ENCODE peak calls at places on chromosomes 2 and 18, in seven cellular contexts. One of them, this sample, is unnamed.

GRCh38 chr2:48049371-48049770 is 143.1 kb upstream of the FBXO11 start:
- DNase-seq in ascending aorta: no peak
- DNase-seq in HepG2: no peak
- DNase-seq in dorsolateral prefrontal cortex: no peak
- DNase-seq in mesendoderm: no peak
- DNase-seq in adrenal gland: no peak
- DNase-seq in GM23248: no peak
- DNase-seq in this sample: no peak

GRCh38 chr18:27871731-27872130 is 305.2 kb downstream of the CDH2 start:
- DNase-seq in ascending aorta: no peak
- DNase-seq in HepG2: no peak
- DNase-seq in dorsolateral prefrontal cortex: no peak
- DNase-seq in mesendoderm: no peak
- DNase-seq in adrenal gland: no peak
- DNase-seq in GM23248: no peak
- DNase-seq in this sample: no peak

GRCh38 chr18:13793819-13794218 is 30.1 kb upstream of the MC5R start:
- DNase-seq in ascending aorta: no peak
- DNase-seq in HepG2: no peak
- DNase-seq in dorsolateral prefrontal cortex: no peak
- DNase-seq in mesendoderm: peak; percentile 29
- DNase-seq in adrenal gland: no peak
- DNase-seq in GM23248: no peak
- DNase-seq in this sample: peak; percentile 61

GRCh38 chr18:39489426-39489825 is 1923.8 kb upstream of the CELF4 start:
- DNase-seq in ascending aorta: no peak
- DNase-seq in HepG2: no peak
- DNase-seq in dorsolateral prefrontal cortex: no peak
- DNase-seq in mesendoderm: no peak
- DNase-seq in adrenal gland: no peak
- DNase-seq in GM23248: peak; percentile 2
- DNase-seq in this sample: no peak

GRCh38 chr2:71506754-71507153 is 53.4 kb downstream of the DYSF start:
- DNase-seq in ascending aorta: no peak
- DNase-seq in HepG2: no peak
- DNase-seq in dorsolateral prefrontal cortex: no peak
- DNase-seq in mesendoderm: no peak
- DNase-seq in adrenal gland: no peak
- DNase-seq in GM23248: no peak
- DNase-seq in this sample: no peak

GRCh38 chr18:75393721-75394120 is 33.8 kb downstream of the SMIM21 start:
- DNase-seq in ascending aorta: no peak
- DNase-seq in HepG2: no peak
- DNase-seq in dorsolateral prefrontal cortex: no peak
- DNase-seq in mesendoderm: no peak
- DNase-seq in adrenal gland: no peak
- DNase-seq in GM23248: no peak
- DNase-seq in this sample: no peak

GRCh38 chr2:143685439-143686078 is 556.3 kb downstream of the ARHGAP15 start:
- DNase-seq in ascending aorta: no peak
- DNase-seq in HepG2: no peak
- DNase-seq in dorsolateral prefrontal cortex: no peak
- DNase-seq in mesendoderm: no peak
- DNase-seq in adrenal gland: no peak
- DNase-seq in GM23248: no peak
- DNase-seq in this sample: no peak

GRCh38 chr18:44325903-44326650 is 354.6 kb upstream of the SETBP1 start:
- DNase-seq in ascending aorta: no peak
- DNase-seq in HepG2: no peak
- DNase-seq in dorsolateral prefrontal cortex: no peak
- DNase-seq in mesendoderm: peak; percentile 75
- DNase-seq in adrenal gland: peak; percentile 80
- DNase-seq in GM23248: peak; percentile 73
- DNase-seq in this sample: peak; percentile 90

GRCh38 chr2:191950132-191950885 is 103.4 kb upstream of the CAVIN2 start:
- DNase-seq in ascending aorta: no peak
- DNase-seq in HepG2: peak; percentile 6
- DNase-seq in dorsolateral prefrontal cortex: no peak
- DNase-seq in mesendoderm: peak; percentile 37
- DNase-seq in adrenal gland: no peak
- DNase-seq in GM23248: peak; percentile 77
- DNase-seq in this sample: no peak

GRCh38 chr2:241139531-241140444 is 9.5 kb downstream of the PASK start:
- DNase-seq in ascending aorta: no peak
- DNase-seq in HepG2: no peak
- DNase-seq in dorsolateral prefrontal cortex: no peak
- DNase-seq in mesendoderm: no peak
- DNase-seq in adrenal gland: no peak
- DNase-seq in GM23248: no peak
- DNase-seq in this sample: no peak

GRCh38 chr18:68549257-68549871 is 165.5 kb downstream of the TMX3 start:
- DNase-seq in ascending aorta: no peak
- DNase-seq in HepG2: no peak
- DNase-seq in dorsolateral prefrontal cortex: no peak
- DNase-seq in mesendoderm: no peak
- DNase-seq in adrenal gland: no peak
- DNase-seq in GM23248: peak; percentile 14
- DNase-seq in this sample: no peak

GRCh38 chr2:101818531-101819451 is 121.3 kb downstream of the MAP4K4 start:
- DNase-seq in ascending aorta: no peak
- DNase-seq in HepG2: peak; percentile 84
- DNase-seq in dorsolateral prefrontal cortex: peak; percentile 38
- DNase-seq in mesendoderm: no peak
- DNase-seq in adrenal gland: no peak
- DNase-seq in GM23248: peak; percentile 61
- DNase-seq in this sample: no peak

GRCh38 chr2:217842038-217842437 is 160.8 kb downstream of the TNS1 start:
- DNase-seq in ascending aorta: no peak
- DNase-seq in HepG2: no peak
- DNase-seq in dorsolateral prefrontal cortex: no peak
- DNase-seq in mesendoderm: no peak
- DNase-seq in adrenal gland: no peak
- DNase-seq in GM23248: no peak
- DNase-seq in this sample: no peak

GRCh38 chr2:72920317-72921087 is 3.2 kb downstream of the EMX1 start:
- DNase-seq in ascending aorta: no peak
- DNase-seq in HepG2: no peak
- DNase-seq in dorsolateral prefrontal cortex: peak; percentile 31
- DNase-seq in mesendoderm: peak; percentile 75
- DNase-seq in adrenal gland: no peak
- DNase-seq in GM23248: peak; percentile 57
- DNase-seq in this sample: peak; percentile 89

GRCh38 chr2:233974530-233975071 is 57.4 kb downstream of the TRPM8 start:
- DNase-seq in ascending aorta: no peak
- DNase-seq in HepG2: peak; percentile 76
- DNase-seq in dorsolateral prefrontal cortex: no peak
- DNase-seq in mesendoderm: peak; percentile 90
- DNase-seq in adrenal gland: peak; percentile 85
- DNase-seq in GM23248: peak; percentile 93
- DNase-seq in this sample: no peak

GRCh38 chr18:58097127-58097906 is 53.3 kb downstream of the NEDD4L start:
- DNase-seq in ascending aorta: no peak
- DNase-seq in HepG2: peak; percentile 41
- DNase-seq in dorsolateral prefrontal cortex: no peak
- DNase-seq in mesendoderm: peak; percentile 74
- DNase-seq in adrenal gland: no peak
- DNase-seq in GM23248: no peak
- DNase-seq in this sample: no peak

GRCh38 chr2:200408428-200409311 is 101.2 kb downstream of the KCTD18 start:
- DNase-seq in ascending aorta: no peak
- DNase-seq in HepG2: peak; percentile 52
- DNase-seq in dorsolateral prefrontal cortex: no peak
- DNase-seq in mesendoderm: no peak
- DNase-seq in adrenal gland: no peak
- DNase-seq in GM23248: peak; percentile 93
- DNase-seq in this sample: peak; percentile 59

GRCh38 chr2:197137826-197138480 is 172.6 kb downstream of the ANKRD44 start:
- DNase-seq in ascending aorta: no peak
- DNase-seq in HepG2: no peak
- DNase-seq in dorsolateral prefrontal cortex: no peak
- DNase-seq in mesendoderm: no peak
- DNase-seq in adrenal gland: no peak
- DNase-seq in GM23248: peak; percentile 11
- DNase-seq in this sample: no peak

GRCh38 chr2:61950571-61951315 is 45.3 kb downstream of the COMMD1 start:
- DNase-seq in ascending aorta: no peak
- DNase-seq in HepG2: peak; percentile 77
- DNase-seq in dorsolateral prefrontal cortex: no peak
- DNase-seq in mesendoderm: no peak
- DNase-seq in adrenal gland: no peak
- DNase-seq in GM23248: no peak
- DNase-seq in this sample: no peak

GRCh38 chr2:28729698-28730097 is 21.9 kb upstream of the PPP1CB start:
- DNase-seq in ascending aorta: no peak
- DNase-seq in HepG2: no peak
- DNase-seq in dorsolateral prefrontal cortex: no peak
- DNase-seq in mesendoderm: no peak
- DNase-seq in adrenal gland: no peak
- DNase-seq in GM23248: peak; percentile 62
- DNase-seq in this sample: no peak

GRCh38 chr18:73924316-73924715 is 223.3 kb downstream of the FBXO15 start:
- DNase-seq in ascending aorta: no peak
- DNase-seq in HepG2: no peak
- DNase-seq in dorsolateral prefrontal cortex: no peak
- DNase-seq in mesendoderm: no peak
- DNase-seq in adrenal gland: no peak
- DNase-seq in GM23248: peak; percentile 3
- DNase-seq in this sample: no peak

GRCh38 chr2:18788590-18788989 is 199.2 kb upstream of the NT5C1B start:
- DNase-seq in ascending aorta: no peak
- DNase-seq in HepG2: no peak
- DNase-seq in dorsolateral prefrontal cortex: no peak
- DNase-seq in mesendoderm: no peak
- DNase-seq in adrenal gland: peak; percentile 73
- DNase-seq in GM23248: no peak
- DNase-seq in this sample: no peak

DNA sequence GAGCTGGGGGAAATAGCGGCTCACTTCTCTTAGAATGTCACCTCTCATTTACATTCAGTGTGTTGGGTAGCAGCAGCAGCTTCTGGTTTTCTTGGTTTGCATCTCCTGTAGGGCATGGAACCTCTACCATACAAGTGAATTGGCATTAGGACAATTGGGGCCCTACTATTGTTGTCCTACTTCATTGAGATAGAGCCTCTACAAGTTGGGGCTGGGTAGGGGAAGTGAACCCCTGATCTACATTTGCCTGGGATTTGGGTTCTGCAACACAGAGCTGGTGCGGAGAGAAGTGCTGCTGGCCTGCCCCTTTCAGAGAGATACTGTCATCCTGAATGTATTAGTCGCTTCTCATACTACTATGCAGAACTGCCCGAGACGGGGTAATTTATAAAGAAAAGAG is 391.6 kb upstream of the HS6ST1 start:
- DNase-seq in ascending aorta: no peak
- DNase-seq in HepG2: no peak
- DNase-seq in dorsolateral prefrontal cortex: no peak
- DNase-seq in mesendoderm: no peak
- DNase-seq in adrenal gland: no peak
- DNase-seq in GM23248: no peak
- DNase-seq in this sample: no peak
- H3K27ac ChIP-seq in ascending aorta: no peak overlapping the region
- H3K27ac ChIP-seq in HepG2: no peak overlapping the region
- H3K27ac ChIP-seq in dorsolateral prefrontal cortex: no peak overlapping the region
- H3K27ac ChIP-seq in mesendoderm: no peak overlapping the region
- H3K27ac ChIP-seq in adrenal gland: no peak overlapping the region
- H3K27ac ChIP-seq in GM23248: no peak overlapping the region
- H3K27ac ChIP-seq in this sample: no peak overlapping the region

GRCh38 chr2:188984680-188985079 is 10.5 kb downstream of the COL3A1 start:
- DNase-seq in ascending aorta: peak; percentile 75
- DNase-seq in HepG2: no peak
- DNase-seq in dorsolateral prefrontal cortex: no peak
- DNase-seq in mesendoderm: no peak
- DNase-seq in adrenal gland: no peak
- DNase-seq in GM23248: peak; percentile 92
- DNase-seq in this sample: no peak

GRCh38 chr2:188979730-188980123 is 5.6 kb downstream of the COL3A1 start:
- DNase-seq in ascending aorta: no peak
- DNase-seq in HepG2: no peak
- DNase-seq in dorsolateral prefrontal cortex: no peak
- DNase-seq in mesendoderm: no peak
- DNase-seq in adrenal gland: no peak
- DNase-seq in GM23248: no peak
- DNase-seq in this sample: no peak

GRCh38 chr2:188984126-188984525 is 10.0 kb downstream of the COL3A1 start:
- DNase-seq in ascending aorta: no peak
- DNase-seq in HepG2: no peak
- DNase-seq in dorsolateral prefrontal cortex: no peak
- DNase-seq in mesendoderm: peak; percentile 18
- DNase-seq in adrenal gland: no peak
- DNase-seq in GM23248: peak; percentile 88
- DNase-seq in this sample: no peak

GRCh38 chr2:188986839-188987238 is 12.7 kb downstream of the COL3A1 start:
- DNase-seq in ascending aorta: no peak
- DNase-seq in HepG2: no peak
- DNase-seq in dorsolateral prefrontal cortex: no peak
- DNase-seq in mesendoderm: no peak
- DNase-seq in adrenal gland: no peak
- DNase-seq in GM23248: peak; percentile 72
- DNase-seq in this sample: no peak

GRCh38 chr2:188983427-188984101 is 9.4 kb downstream of the COL3A1 start:
- DNase-seq in ascending aorta: no peak
- DNase-seq in HepG2: peak; percentile 41
- DNase-seq in dorsolateral prefrontal cortex: no peak
- DNase-seq in mesendoderm: peak; percentile 41
- DNase-seq in adrenal gland: no peak
- DNase-seq in GM23248: peak; percentile 84
- DNase-seq in this sample: no peak
- H3K27ac ChIP-seq in ascending aorta: peak overlapping the region; percentile 83
- H3K27ac ChIP-seq in HepG2: no peak overlapping the region
- H3K27ac ChIP-seq in dorsolateral prefrontal cortex: no peak overlapping the region
- H3K27ac ChIP-seq in mesendoderm: no peak overlapping the region
- H3K27ac ChIP-seq in adrenal gland: peak overlapping the region; percentile 12
- H3K27ac ChIP-seq in GM23248: peak overlapping the region; percentile 89
- H3K27ac ChIP-seq in this sample: no peak overlapping the region

DNA sequence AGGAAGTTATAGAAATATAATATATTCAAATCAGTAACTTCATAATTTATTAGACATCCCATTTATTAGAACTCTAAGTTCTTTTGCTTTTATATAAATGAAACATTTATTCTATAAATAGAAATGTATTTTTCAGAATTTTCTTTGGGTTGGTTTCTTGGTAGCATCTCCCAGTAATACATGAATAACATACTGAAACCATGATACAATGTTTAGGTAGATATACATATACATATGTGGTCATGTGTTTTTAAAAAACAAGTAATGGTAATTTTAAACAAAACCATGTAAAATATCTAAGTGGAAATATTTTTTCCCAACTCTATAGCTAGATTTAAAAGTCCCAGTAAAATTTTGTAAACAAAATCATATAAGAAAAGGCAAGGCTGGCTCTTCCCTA is 36.9 kb downstream of the WIPF1 start:
- DNase-seq in ascending aorta: no peak
- DNase-seq in HepG2: no peak
- DNase-seq in dorsolateral prefrontal cortex: no peak
- DNase-seq in mesendoderm: no peak
- DNase-seq in adrenal gland: no peak
- DNase-seq in GM23248: no peak
- DNase-seq in this sample: no peak
- H3K27ac ChIP-seq in ascending aorta: no peak overlapping the region
- H3K27ac ChIP-seq in HepG2: no peak overlapping the region
- H3K27ac ChIP-seq in dorsolateral prefrontal cortex: peak overlapping the region; percentile 81
- H3K27ac ChIP-seq in mesendoderm: no peak overlapping the region
- H3K27ac ChIP-seq in adrenal gland: peak overlapping the region; percentile 71
- H3K27ac ChIP-seq in GM23248: no peak overlapping the region
- H3K27ac ChIP-seq in this sample: peak overlapping the region; percentile 69

GRCh38 chr2:230715201-230715600 is 2.6 kb downstream of the CAB39 start:
- DNase-seq in ascending aorta: no peak
- DNase-seq in HepG2: no peak
- DNase-seq in dorsolateral prefrontal cortex: no peak
- DNase-seq in mesendoderm: no peak
- DNase-seq in adrenal gland: no peak
- DNase-seq in GM23248: peak; percentile 28
- DNase-seq in this sample: peak; percentile 22
- H3K27ac ChIP-seq in ascending aorta: peak overlapping the region; percentile 24
- H3K27ac ChIP-seq in HepG2: no peak overlapping the region
- H3K27ac ChIP-seq in dorsolateral prefrontal cortex: no peak overlapping the region
- H3K27ac ChIP-seq in mesendoderm: no peak overlapping the region
- H3K27ac ChIP-seq in adrenal gland: no peak overlapping the region
- H3K27ac ChIP-seq in GM23248: peak overlapping the region; percentile 86
- H3K27ac ChIP-seq in this sample: no peak overlapping the region

This sample was measured in endodermal cell.